ENCODE peak calls at places on chromosomes 13 and 19, in eight cellular contexts. N, I, Z, G, E, U, A and V are unnamed samples.

GRCh38 chr19:48379058-48379457 is 12.3 kb downstream of the KDELR1 start:
- DNase-seq in A (no peak), U (no peak), Z (no peak), E (no peak), I (no peak), G (no peak), N (no peak), V (no peak)

GRCh38 chr19:35752746-35753350 is 4.0 kb downstream of the HSPB6 start:
- DNase-seq in I (no peak), N (no peak), A (no peak), E (no peak), Z (no peak), U (no peak), G (no peak), V (no peak)

GRCh38 chr19:28961772-28962500 is 251.0 kb downstream of the UQCRFS1 start:
- DNase-seq in U (peak), A (peak), Z (no peak), G (peak), N (peak), E (no peak), I (no peak), V (no peak)

GRCh38 chr19:3479819-3480215 is 508 bp downstream of the SMIM24 start:
- DNase-seq in Z (no peak), I (no peak), E (peak), U (no peak), N (no peak), A (no peak), G (no peak), V (no peak)

GRCh38 chr13:109610517-109610916 is 175.9 kb downstream of the IRS2 start:
- DNase-seq in A (no peak), Z (peak), G (peak), I (no peak), N (no peak), U (peak), E (peak), V (peak)

GRCh38 chr19:48444129-48444932 is 1.5 kb upstream of the GRWD1 start:
- DNase-seq in E (no peak), G (no peak), U (no peak), I (no peak), N (no peak), A (no peak), Z (no peak), V (no peak)

GRCh38 chr13:30373727-30374126 is 48.6 kb upstream of the UBE2L5 start:
- DNase-seq in N (no peak), E (no peak), A (no peak), U (no peak), Z (no peak), I (no peak), G (no peak), V (no peak)

GRCh38 chr19:54188224-54188871 is 1.0 kb downstream of the MBOAT7 start:
- DNase-seq in N (no peak), E (peak), A (peak), U (peak), G (peak), I (peak), Z (no peak), V (peak)

GRCh38 chr13:29925457-29925856 is 75.0 kb upstream of the UBL3 start:
- DNase-seq in G (peak), E (peak), U (peak), I (peak), A (peak), Z (peak), N (peak), V (peak)

GRCh38 chr13:66518068-66518467 is 712.1 kb downstream of the PCDH9 start:
- DNase-seq in N (no peak), U (no peak), Z (no peak), E (no peak), A (no peak), G (no peak), I (no peak), V (no peak)

GRCh38 chr13:42649761-42650289 is 75.9 kb downstream of the TNFSF11 start:
- DNase-seq in I (no peak), N (no peak), A (no peak), Z (no peak), E (peak), G (peak), U (peak), V (no peak)

GRCh38 chr19:51476164-51476563 is 2.2 kb upstream of the CEACAM18 start:
- DNase-seq in I (no peak), Z (no peak), U (no peak), N (no peak), G (no peak), E (no peak), A (no peak), V (no peak)

GRCh38 chr19:46634656-46635218 is 1.3 kb downstream of the GNG8 start:
- DNase-seq in N (no peak), I (no peak), G (no peak), Z (no peak), U (no peak), E (peak), A (no peak), V (no peak)

GRCh38 chr13:61110804-61111203 is 304.8 kb downstream of the PCDH20 start:
- DNase-seq in A (no peak), N (no peak), U (no peak), I (no peak), E (no peak), Z (no peak), G (no peak), V (no peak)

GRCh38 chr13:49679244-49679643 is 12.0 kb downstream of the EBPL start:
- DNase-seq in N (no peak), U (no peak), A (no peak), E (peak), I (no peak), Z (no peak), G (peak), V (peak)

GRCh38 chr19:54030895-54031586 is 32.7 kb downstream of the VSTM1 start:
- DNase-seq in G (peak), E (no peak), I (no peak), Z (no peak), U (peak), A (no peak), N (no peak), V (peak)

GRCh38 chr19:47107201-47107952 is 6.2 kb downstream of the ZC3H4 start:
- DNase-seq in Z (peak), U (peak), E (peak), G (peak), I (no peak), A (peak), N (no peak), V (peak)

GRCh38 chr19:10223488-10224213 is 7.5 kb downstream of the S1PR2 start:
- DNase-seq in G (no peak), E (no peak), N (no peak), U (no peak), I (no peak), A (no peak), Z (no peak), V (no peak)

GRCh38 chr13:113938716-113939115 is 35.2 kb downstream of the C13orf46 start:
- DNase-seq in U (no peak), Z (no peak), G (no peak), N (no peak), E (no peak), A (no peak), I (no peak), V (no peak)

GRCh38 chr13:37173214-37173613 is 67.8 kb upstream of the CSNK1A1L start:
- DNase-seq in Z (no peak), N (peak), I (no peak), U (peak), G (peak), A (peak), E (no peak), V (no peak)

GRCh38 chr13:43009506-43009905 is 13.9 kb upstream of the DNAJC15 start:
- DNase-seq in Z (no peak), I (no peak), A (no peak), N (no peak), E (no peak), G (peak), U (peak), V (no peak)

GRCh38 chr13:49300716-49301589 is 53.2 kb downstream of the CDADC1 start:
- DNase-seq in Z (no peak), N (no peak), A (peak), I (peak), E (peak), G (peak), U (peak), V (peak)

GRCh38 chr19:30391554-30392551 is 19.7 kb downstream of the ZNF536 start:
- DNase-seq in N (peak), E (no peak), Z (no peak), I (no peak), G (no peak), U (no peak), A (peak), V (no peak)

GRCh38 chr19:29277107-29277506 is 64.2 kb upstream of the UQCRFS1 start:
- DNase-seq in Z (no peak), A (no peak), E (no peak), I (no peak), N (no peak), U (no peak), G (no peak), V (no peak)

GRCh38 chr19:56111601-56112312 is 9.3 kb downstream of the ZNF787 start:
- DNase-seq in Z (no peak), G (no peak), I (no peak), A (no peak), U (no peak), N (no peak), E (no peak), V (no peak)

GRCh38 chr13:24097064-24097463 is 63.5 kb upstream of the SPATA13 start:
- DNase-seq in I (no peak), Z (no peak), N (peak), U (peak), A (no peak), E (no peak), G (peak), V (peak)

GRCh38 chr13:38980628-38981078 is 10.0 kb downstream of the STOML3 start:
- DNase-seq in E (no peak), N (no peak), Z (no peak), I (no peak), A (no peak), U (no peak), G (no peak), V (no peak)

GRCh38 chr13:37923236-37923635 is 53.7 kb upstream of the TRPC4 start:
- DNase-seq in I (no peak), A (no peak), U (no peak), G (no peak), Z (no peak), N (no peak), E (no peak), V (no peak)

GRCh38 chr13:35723061-35723461 is 246.6 kb upstream of the MAB21L1 start:
- DNase-seq in I (peak), N (no peak), E (no peak), U (peak), G (peak), Z (no peak), A (no peak), V (no peak)

GRCh38 chr13:70339738-70340137 is 231.5 kb upstream of the KLHL1 start:
- DNase-seq in N (no peak), E (peak), Z (peak), G (peak), A (no peak), I (no peak), U (no peak), V (peak)

GRCh38 chr19:48481846-48482639 is 12.9 kb downstream of the CYTH2 start:
- DNase-seq in I (no peak), E (no peak), G (no peak), A (no peak), U (peak), Z (no peak), N (no peak), V (peak)

GRCh38 chr13:25881946-25882574 is 169.8 kb downstream of the SHISA2 start:
- DNase-seq in A (peak), Z (no peak), N (no peak), I (no peak), E (peak), G (peak), U (no peak), V (no peak)

GRCh38 chr19:35216833-35217707 is 11.5 kb downstream of the FAM187B start:
- DNase-seq in G (no peak), U (no peak), E (peak), Z (peak), N (no peak), A (no peak), I (no peak), V (peak)

GRCh38 chr13:108700421-108701170 is 71.2 kb downstream of the MYO16 start:
- DNase-seq in E (peak), A (peak), Z (no peak), G (peak), N (no peak), U (peak), I (no peak), V (peak)

GRCh38 chr13:20565120-20565736 is 1.7 kb upstream of the IFT88 start:
- DNase-seq in G (no peak), N (no peak), E (no peak), I (no peak), Z (no peak), U (no peak), A (no peak), V (no peak)

GRCh38 chr19:35135389-35135909 is 590 bp upstream of the LGI4 start:
- DNase-seq in U (peak), Z (peak), E (peak), N (no peak), A (peak), G (peak), I (peak), V (peak)

GRCh38 chr19:45746866-45747265 is 13.6 kb downstream of the MEIOSIN start:
- DNase-seq in Z (no peak), U (no peak), A (no peak), N (no peak), I (no peak), G (no peak), E (no peak), V (no peak)

GRCh38 chr13:30569901-30570576 is 47.7 kb upstream of the USPL1 start:
- DNase-seq in I (peak), Z (no peak), G (peak), U (peak), E (peak), A (peak), N (peak), V (peak)

GRCh38 chr13:97574926-97575325 is 141.0 kb downstream of the RAP2A start:
- DNase-seq in U (peak), G (peak), N (no peak), Z (no peak), A (no peak), E (peak), I (no peak), V (peak)

GRCh38 chr19:58229255-58229639 is 533 bp downstream of the ZNF544 start:
- DNase-seq in U (peak), Z (no peak), N (no peak), I (no peak), A (peak), G (peak), E (peak), V (peak)

GRCh38 chr19:58227964-58228583 is 640 bp upstream of the ZNF544 start:
- DNase-seq in Z (no peak), E (no peak), A (peak), G (peak), U (peak), N (no peak), I (no peak), V (no peak)

GRCh38 chr19:58228584-58229254 is at the start of gene ZNF544:
- DNase-seq in N (peak), Z (peak), U (peak), G (peak), E (peak), A (peak), I (peak), V (peak)
- TF ChIP-seq CTCF in N (peak), Z (no peak), U (no peak), G (peak), E (peak), A (no peak), I (peak), V (no peak)

GRCh38 chr13:33798023-33798422 is 19.9 kb upstream of the RFC3 start:
- DNase-seq in I (no peak), Z (no peak), G (no peak), U (no peak), N (no peak), E (no peak), A (no peak), V (no peak)

GRCh38 chr13:33797622-33798021 is 20.3 kb upstream of the RFC3 start:
- DNase-seq in U (peak), I (no peak), E (no peak), Z (no peak), N (peak), G (peak), A (peak), V (peak)

GRCh38 chr13:33796095-33796494 is 21.9 kb upstream of the RFC3 start:
- DNase-seq in N (no peak), G (no peak), I (no peak), E (no peak), U (no peak), A (no peak), Z (no peak), V (no peak)

GRCh38 chr13:33800646-33801186 is 17.2 kb upstream of the RFC3 start:
- DNase-seq in E (no peak), N (no peak), U (no peak), A (no peak), I (no peak), Z (no peak), G (no peak), V (no peak)

GRCh38 chr13:33799950-33800592 is 17.9 kb upstream of the RFC3 start:
- DNase-seq in G (peak), U (peak), Z (no peak), A (peak), I (no peak), N (peak), E (peak), V (peak)
- TF ChIP-seq CTCF in G (peak), U (peak), Z (no peak), A (peak), I (peak), N (peak), E (peak), V (peak)

DNA sequence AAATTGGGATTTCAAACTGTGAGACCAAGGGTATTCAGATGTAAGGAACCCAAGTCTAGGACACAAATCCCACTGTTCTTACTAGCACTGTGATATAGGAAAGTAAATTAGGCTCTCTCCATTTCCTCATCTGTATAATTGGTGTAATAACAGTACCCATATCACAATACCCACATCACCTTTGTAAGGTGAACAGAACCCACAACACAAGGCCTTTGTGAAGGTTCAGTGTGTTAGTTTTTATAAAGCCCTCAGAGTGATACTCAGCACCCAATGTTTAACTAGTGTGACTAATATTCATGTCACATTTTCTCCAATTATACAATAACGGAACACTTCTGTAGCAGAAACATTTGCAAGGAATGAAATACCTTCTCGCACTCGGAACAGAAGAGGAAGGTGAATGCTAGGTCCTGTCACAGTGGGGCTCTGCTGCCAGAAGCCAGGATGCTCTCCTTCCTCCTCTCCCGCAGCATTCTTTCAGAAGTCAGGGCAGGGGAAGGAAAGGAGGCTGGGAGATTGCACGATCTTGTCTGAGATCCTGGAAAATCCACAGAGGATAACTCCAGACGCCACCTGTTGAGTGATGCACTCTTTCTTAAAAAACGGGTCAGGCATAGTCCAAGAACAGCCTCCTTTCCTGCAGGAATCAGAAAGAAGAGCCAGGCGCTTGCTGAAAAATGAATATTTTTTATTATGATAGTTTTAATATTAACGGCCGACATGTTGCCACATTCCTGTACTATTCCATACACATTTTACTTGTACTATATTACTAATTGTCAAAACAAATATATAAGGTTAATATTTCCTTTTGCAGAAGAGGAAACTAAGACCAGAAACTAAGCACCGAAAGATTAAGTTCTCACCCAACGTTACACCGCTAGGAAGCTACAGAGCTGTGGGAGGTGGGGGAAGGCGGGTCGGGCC is 762 bp downstream of the ZNF45 start:
- DNase-seq in A (peak), N (no peak), U (peak), G (peak), E (peak), I (no peak), Z (no peak), V (peak)
- TF ChIP-seq CTCF in A (no peak), N (no peak), U (no peak), G (peak), E (no peak), I (no peak), Z (no peak), V (no peak)

GRCh38 chr19:41967056-41967783 is 8.1 kb upstream of the RABAC1 start:
- DNase-seq in Z (no peak), U (no peak), G (no peak), I (no peak), A (no peak), E (no peak), N (no peak), V (no peak)
- TF ChIP-seq CTCF in Z (no peak), U (no peak), G (no peak), I (no peak), A (no peak), E (no peak), N (no peak), V (no peak)

GRCh38 chr13:58712191-58712590 is 1080.6 kb downstream of the PCDH17 start:
- DNase-seq in U (no peak), N (no peak), I (no peak), A (peak), Z (no peak), E (no peak), G (no peak), V (no peak)
- TF ChIP-seq CTCF in U (no peak), N (no peak), I (no peak), A (no peak), Z (no peak), E (no peak), G (no peak), V (no peak)

GRCh38 chr19:21202865-21203494 is 61.1 kb downstream of the ZNF431 start:
- DNase-seq in A (peak), E (peak), U (peak), I (no peak), N (peak), G (no peak), Z (peak), V (peak)
- TF ChIP-seq CTCF in A (no peak), E (peak), U (peak), I (peak), N (peak), G (no peak), Z (peak), V (peak)

GRCh38 chr19:18489627-18490184 is 32.2 kb downstream of the ELL start:
- DNase-seq in N (no peak), A (no peak), Z (no peak), E (no peak), I (no peak), U (no peak), G (no peak), V (no peak)

GRCh38 chr19:18487576-18488402 is 34.1 kb downstream of the ELL start:
- DNase-seq in U (no peak), I (no peak), Z (no peak), E (no peak), G (no peak), N (no peak), A (no peak), V (no peak)

GRCh38 chr19:18488403-18488723 is 33.5 kb downstream of the ELL start:
- DNase-seq in E (no peak), Z (no peak), A (no peak), I (no peak), N (no peak), G (no peak), U (no peak), V (peak)

GRCh38 chr19:18490719-18491118 is 31.2 kb downstream of the ELL start:
- DNase-seq in A (no peak), U (no peak), N (no peak), G (no peak), E (no peak), Z (no peak), I (no peak), V (no peak)

DNA sequence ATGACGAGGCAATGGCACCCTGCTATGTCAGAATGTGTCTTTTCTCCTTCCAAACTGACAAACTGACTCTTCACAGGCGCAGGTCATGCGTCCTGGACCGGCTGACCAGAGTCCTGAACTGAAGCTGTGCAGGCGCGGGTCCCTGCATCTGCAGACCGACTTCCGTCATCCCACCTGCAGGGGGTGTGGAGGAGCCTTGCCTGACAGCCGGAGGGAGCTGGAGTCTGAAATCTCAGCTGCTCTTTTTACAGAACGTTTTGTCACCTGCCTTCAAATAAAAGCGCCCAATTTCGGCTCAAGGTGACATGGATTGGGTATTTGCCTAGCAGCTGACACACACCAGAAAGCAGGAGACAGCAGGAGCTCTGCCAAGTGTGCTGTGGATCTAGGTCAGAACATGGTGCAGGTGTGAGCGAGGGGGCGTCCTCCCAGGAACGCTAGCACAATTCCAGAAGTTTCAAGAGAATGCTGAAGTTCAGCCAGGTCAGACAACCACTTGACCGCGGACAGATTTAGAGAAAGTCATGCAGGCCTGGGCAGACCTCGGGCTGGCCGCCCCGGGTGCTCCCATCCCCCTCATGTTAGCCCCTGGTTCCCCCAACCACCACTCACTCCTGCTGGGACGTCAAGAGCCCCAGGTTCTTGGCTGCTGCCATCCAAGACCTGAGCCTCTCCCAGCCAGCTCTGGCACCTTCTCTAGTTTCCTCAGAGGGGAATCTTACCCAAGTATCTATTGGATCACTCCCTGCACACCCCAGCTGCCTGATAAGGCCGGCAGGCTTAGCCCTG is 32.8 kb downstream of the ELL start:
- DNase-seq in A (no peak), N (no peak), I (no peak), Z (peak), G (no peak), E (peak), U (no peak), V (peak)
- TF ChIP-seq CTCF in A (no peak), N (peak), I (peak), Z (peak), G (peak), E (peak), U (peak), V (no peak)